ENCODE peak calls at places on chromosomes 12 and 14, in five cellular contexts. F is endothelial cell of umbilical vein, Y is GM12878, M is H1, S is GM23338. A is an unnamed sample.
A peak's percentile ranks its signal among the peaks of the same experiment; 100 is the strongest.

GRCh38 chr14:101709962-101710891 is 51.3 kb upstream of the PPP2R5C start:
- DNase-seq in F (no peak), Y (no peak), M (no peak), S (no peak), A (no peak)

GRCh38 chr12:117596968-117597367 is 235.5 kb upstream of the NOS1 start:
- DNase-seq in F (no peak), Y (no peak), M (no peak), S (no peak), A (no peak)

GRCh38 chr12:11765817-11766794 is 116.6 kb downstream of the ETV6 start:
- DNase-seq in F (peak; percentile 78), Y (peak; percentile 92), M (no peak), S (no peak), A (peak; percentile 95)

GRCh38 chr12:15752780-15753179 is 36.4 kb downstream of the EPS8 start:
- DNase-seq in F (no peak), Y (no peak), M (no peak), S (no peak), A (peak; percentile 59)

GRCh38 chr12:109714141-109714912 is 702 bp downstream of the FAM222A start:
- DNase-seq in F (peak; percentile 66), Y (no peak), M (peak; percentile 81), S (peak; percentile 81), A (peak; percentile 27)

GRCh38 chr12:46260153-46260912 is 8.5 kb downstream of the SLC38A1 start:
- DNase-seq in F (peak; percentile 9), Y (no peak), M (no peak), S (peak; percentile 88), A (peak; percentile 69)

GRCh38 chr14:34372766-34373165 is 89.3 kb downstream of the SPTSSA start:
- DNase-seq in F (no peak), Y (no peak), M (no peak), S (no peak), A (no peak)

GRCh38 chr14:99378782-99379214 is 101.9 kb downstream of the SETD3 start:
- DNase-seq in F (no peak), Y (no peak), M (no peak), S (no peak), A (peak; percentile 4)

GRCh38 chr12:130748786-130749185 is 32.7 kb upstream of the RIMBP2 start:
- DNase-seq in F (no peak), Y (no peak), M (no peak), S (no peak), A (peak; percentile 4)

GRCh38 chr14:96734076-96734622 is 63.0 kb upstream of the VRK1 start:
- DNase-seq in F (no peak), Y (no peak), M (no peak), S (no peak), A (no peak)

GRCh38 chr12:46370792-46371717 is 1.5 kb downstream of the SLC38A2 start:
- DNase-seq in F (peak; percentile 88), Y (no peak), M (peak; percentile 90), S (peak; percentile 90), A (peak; percentile 83)

GRCh38 chr14:85934123-85934885 is 404.4 kb downstream of the FLRT2 start:
- DNase-seq in F (peak; percentile 29), Y (peak; percentile 66), M (no peak), S (peak; percentile 9), A (peak; percentile 0)

GRCh38 chr14:23629831-23630396 is 6.2 kb upstream of the DHRS2 start:
- DNase-seq in F (no peak), Y (no peak), M (no peak), S (no peak), A (peak; percentile 5)

GRCh38 chr14:50371546-50371945 is 25.1 kb downstream of the CDKL1 start:
- DNase-seq in F (no peak), Y (no peak), M (peak; percentile 24), S (no peak), A (no peak)

GRCh38 chr12:65389436-65389835 is 111.0 kb downstream of the MSRB3 start:
- DNase-seq in F (no peak), Y (no peak), M (no peak), S (no peak), A (no peak)

GRCh38 chr12:58069268-58069967 is 128.1 kb downstream of the ATP23 start:
- DNase-seq in F (no peak), Y (no peak), M (no peak), S (no peak), A (peak; percentile 25)

GRCh38 chr14:70057519-70058136 is 131.1 kb downstream of the SLC8A3 start:
- DNase-seq in F (no peak), Y (no peak), M (no peak), S (no peak), A (no peak)

GRCh38 chr12:64826234-64826633 is 1.8 kb downstream of the TBC1D30 start:
- DNase-seq in F (peak; percentile 71), Y (peak; percentile 66), M (peak; percentile 86), S (peak; percentile 97), A (peak; percentile 59)

GRCh38 chr12:879641-880040 is 69.9 kb downstream of the RAD52 start:
- DNase-seq in F (no peak), Y (no peak), M (no peak), S (no peak), A (peak; percentile 78)

GRCh38 chr12:51592034-51592705 is 1.1 kb downstream of the SCN8A start:
- DNase-seq in F (no peak), Y (no peak), M (peak; percentile 62), S (peak; percentile 65), A (peak; percentile 55)

GRCh38 chr14:24279301-24280186 is 8.1 kb upstream of the RABGGTA start:
- DNase-seq in F (no peak), Y (peak; percentile 64), M (no peak), S (no peak), A (no peak)

GRCh38 chr12:104761091-104761490 is 197.0 kb downstream of the SLC41A2 start:
- DNase-seq in F (no peak), Y (no peak), M (peak; percentile 47), S (peak; percentile 53), A (no peak)

GRCh38 chr12:87305481-87305880 is 723.7 kb downstream of the C12orf50 start:
- DNase-seq in F (peak; percentile 14), Y (no peak), M (no peak), S (no peak), A (peak; percentile 50)

GRCh38 chr12:69982081-69982480 is 157.1 kb downstream of the MYRFL start:
- DNase-seq in F (no peak), Y (no peak), M (no peak), S (no peak), A (peak; percentile 2)

GRCh38 chr14:98304574-98304973 is 967.4 kb downstream of the BCL11B start:
- DNase-seq in F (no peak), Y (no peak), M (no peak), S (no peak), A (no peak)

GRCh38 chr12:106583578-106584103 is 837 bp downstream of the RFX4 start:
- DNase-seq in F (no peak), Y (no peak), M (peak; percentile 86), S (peak; percentile 56), A (peak; percentile 22)

GRCh38 chr14:30472001-30472400 is 87.0 kb upstream of the G2E3 start:
- DNase-seq in F (no peak), Y (no peak), M (no peak), S (no peak), A (no peak)

GRCh38 chr14:102897299-102898027 is 25.0 kb upstream of the AMN start:
- DNase-seq in F (no peak), Y (no peak), M (no peak), S (no peak), A (no peak)

GRCh38 chr12:130280226-130280625 is 57.5 kb upstream of the PIWIL1 start:
- DNase-seq in F (no peak), Y (no peak), M (no peak), S (no peak), A (no peak)

GRCh38 chr14:53537421-53538315 is 384.5 kb upstream of the DDHD1 start:
- DNase-seq in F (peak; percentile 19), Y (no peak), M (no peak), S (peak; percentile 1), A (peak; percentile 60)
- TF ChIP-seq CTCF in F (no peak), Y (no peak), M (no peak), S (no peak), A (peak; percentile 21)

DNA sequence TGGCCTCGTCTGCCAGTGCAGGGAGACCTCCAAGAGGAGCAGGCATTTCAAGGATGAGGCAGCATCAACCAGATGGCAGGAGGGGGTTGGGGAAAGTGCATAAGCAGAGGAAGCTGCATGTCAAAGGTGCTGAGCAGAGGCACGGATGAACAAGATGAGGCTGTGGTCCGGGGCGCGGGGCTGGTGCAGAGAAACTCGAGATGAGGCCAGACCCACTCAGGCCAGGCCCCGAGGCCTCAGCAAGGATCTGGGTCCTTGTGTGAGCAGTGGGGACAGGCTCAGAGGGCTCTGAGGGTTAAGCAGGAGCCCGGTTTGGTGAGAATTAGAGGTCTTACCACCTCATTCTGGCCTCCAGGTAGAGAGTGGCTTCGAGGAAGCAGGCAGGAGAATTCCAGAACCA is 98.8 kb downstream of the DICER1 start:
- DNase-seq in F (no peak), Y (no peak), M (no peak), S (no peak), A (no peak)
- H3K4me2 ChIP-seq in F (no peak overlapping the region), Y (no peak overlapping the region), M (no peak overlapping the region), S (no peak overlapping the region), A (no peak overlapping the region)

DNA sequence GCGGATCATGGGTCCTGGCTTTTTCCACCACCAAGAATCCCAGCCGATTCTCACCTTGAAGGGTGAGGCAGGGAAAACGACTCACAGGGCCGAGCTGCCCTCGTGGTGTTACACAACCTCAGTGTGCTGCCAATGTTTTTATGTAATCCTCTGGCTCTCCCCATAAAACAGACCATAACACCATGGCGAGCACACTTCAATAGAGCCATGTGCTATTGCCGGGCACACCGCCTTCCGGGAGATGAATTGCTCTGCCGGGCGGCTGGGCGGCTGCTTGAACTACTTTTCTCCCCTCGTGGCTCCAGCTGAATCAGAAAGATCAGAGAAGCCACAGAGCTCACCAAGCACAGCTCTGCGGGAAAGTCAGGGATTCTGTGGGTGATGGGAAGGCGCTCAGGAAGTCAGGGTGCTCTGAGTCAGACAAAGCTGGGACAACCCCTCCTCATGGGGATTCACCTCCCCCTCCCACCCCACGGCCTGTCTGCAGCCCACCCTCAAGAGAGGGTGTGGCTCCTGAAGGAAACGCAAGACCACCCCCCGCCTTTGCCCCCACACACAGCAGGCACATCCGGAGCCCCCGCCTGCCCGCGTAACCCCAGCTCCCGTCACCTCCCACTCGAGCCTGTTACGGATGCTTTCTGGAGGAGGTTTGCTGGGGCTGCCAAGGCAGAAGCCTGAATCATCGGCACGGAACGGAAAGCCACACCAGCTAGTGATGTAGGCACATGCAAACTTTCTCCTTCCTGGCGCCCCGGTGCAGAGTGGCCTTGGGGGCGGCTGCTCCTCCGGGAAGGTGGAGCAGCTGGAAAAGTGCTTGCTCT is 1.8 kb downstream of the GALNT9 start:
- DNase-seq in F (peak; percentile 45), Y (no peak), M (no peak), S (no peak), A (peak; percentile 90)
- TF ChIP-seq EZH2 in F (no peak), Y (no peak), M (peak; percentile 16), S (no peak), A (no peak)

DNA sequence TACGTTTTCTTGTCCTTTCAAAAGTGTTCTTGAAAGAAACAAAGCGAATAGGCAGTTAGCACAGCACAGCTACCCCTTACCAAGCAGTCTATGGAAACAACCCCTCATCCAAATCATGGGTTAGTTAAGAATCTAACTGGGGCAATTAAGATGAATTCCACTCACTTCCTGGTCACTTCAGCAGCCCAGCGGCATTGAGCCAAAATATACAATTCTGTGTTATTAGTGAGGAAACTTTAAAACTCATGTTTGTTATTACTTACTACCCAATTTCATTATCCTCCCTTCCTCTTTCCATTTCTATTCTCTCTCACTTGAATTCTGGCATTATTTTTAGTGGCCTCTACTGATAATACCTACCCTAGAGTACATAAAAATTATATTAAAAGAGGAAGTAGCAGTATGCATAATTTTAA is 121.4 kb downstream of the PPHLN1 start:
- DNase-seq in F (peak; percentile 94), Y (no peak), M (peak; percentile 19), S (no peak), A (peak; percentile 29)
- TF ChIP-seq CTCF in F (no peak), Y (no peak), M (no peak), S (no peak), A (no peak)